ENCODE peak calls at places on chromosomes 13 and 19, in nine cellular contexts. X is heart right ventricle, O is cardiac muscle cell, W is HCT116, D is ovary, C is upper lobe of left lung, S is mucosa of descending colon, G is breast epithelium, Q is thoracic aorta. T is an unnamed sample.

GRCh38 chr19:15550847-15551182 is 42.5 kb downstream of the CYP4F22 start:
- DNase-seq in S (no peak), G (no peak), X (no peak), W (no peak), Q (no peak), C (no peak), O (peak; percentile 5), D (no peak), T (no peak)

GRCh38 chr19:56403261-56403660 is 871 bp upstream of the ZNF583 start:
- DNase-seq in D (no peak), Q (no peak), C (no peak), S (no peak), W (no peak), G (no peak), O (peak; percentile 9), X (no peak), T (no peak)

GRCh38 chr13:29713841-29714240 is 118.4 kb upstream of the SLC7A1 start:
- DNase-seq in G (no peak), O (no peak), W (peak; percentile 8), X (no peak), C (no peak), D (no peak), S (no peak), Q (no peak), T (no peak)

GRCh38 chr13:25455146-25455545 is 83.4 kb downstream of the ATP8A2 start:
- DNase-seq in D (no peak), Q (no peak), S (no peak), G (no peak), C (no peak), X (no peak), W (no peak), O (no peak), T (no peak)

GRCh38 chr19:34134190-34135032 is 37.9 kb upstream of the LSM14A start:
- DNase-seq in O (peak; percentile 88), D (peak; percentile 92), Q (peak; percentile 22), W (peak; percentile 66), G (peak; percentile 69), C (peak; percentile 99), X (peak; percentile 88), S (peak; percentile 91), T (peak; percentile 81)

GRCh38 chr13:51158923-51159322 is 47.8 kb upstream of the C13orf42 start:
- DNase-seq in S (no peak), X (no peak), G (no peak), Q (no peak), D (no peak), C (no peak), W (no peak), O (peak; percentile 38), T (no peak)

GRCh38 chr19:3292958-3293529 is 68.6 kb downstream of the CELF5 start:
- DNase-seq in X (no peak), W (no peak), Q (no peak), S (no peak), C (no peak), D (no peak), O (no peak), G (no peak), T (no peak)

GRCh38 chr13:110907951-110908898 is 6.6 kb downstream of the ANKRD10 start:
- DNase-seq in S (no peak), C (no peak), X (no peak), W (peak; percentile 95), Q (no peak), D (no peak), G (peak; percentile 91), O (peak; percentile 67), T (no peak)

GRCh38 chr19:45794627-45795026 is 2.0 kb upstream of the DMWD start:
- DNase-seq in G (no peak), D (no peak), W (no peak), S (no peak), X (no peak), O (no peak), C (no peak), Q (no peak), T (no peak)

GRCh38 chr19:43673702-43674629 is 4.0 kb upstream of the PLAUR start:
- DNase-seq in D (no peak), O (no peak), X (no peak), W (no peak), C (no peak), Q (no peak), S (no peak), G (no peak), T (no peak)

GRCh38 chr19:43966079-43966694 is 15.2 kb downstream of the ZNF221 start:
- DNase-seq in X (no peak), G (no peak), Q (no peak), D (no peak), O (peak; percentile 2), W (no peak), S (no peak), C (no peak), T (no peak)

GRCh38 chr13:31781064-31781463 is 41.7 kb downstream of the RXFP2 start:
- DNase-seq in W (no peak), O (no peak), X (no peak), G (no peak), S (no peak), D (no peak), Q (no peak), C (no peak), T (no peak)

GRCh38 chr19:53254451-53255341 is at the start of gene ZNF677:
- DNase-seq in S (peak; percentile 91), G (peak; percentile 85), W (no peak), Q (peak; percentile 48), D (peak; percentile 96), C (peak; percentile 95), O (peak; percentile 95), X (peak; percentile 94), T (peak; percentile 87)

GRCh38 chr13:51783432-51784094 is 20.4 kb downstream of the DHRS12 start:
- DNase-seq in Q (no peak), W (no peak), D (no peak), C (no peak), S (no peak), G (no peak), O (no peak), X (no peak), T (no peak)

GRCh38 chr13:31896427-31896826 is 135.1 kb upstream of the FRY start:
- DNase-seq in O (peak; percentile 76), C (no peak), W (no peak), G (no peak), D (no peak), S (no peak), Q (no peak), X (peak; percentile 41), T (peak; percentile 68)

GRCh38 chr13:114259374-114259773 is 22.0 kb upstream of the UPF3A start:
- DNase-seq in Q (no peak), D (no peak), S (no peak), X (no peak), G (no peak), O (no peak), W (no peak), C (no peak), T (no peak)

GRCh38 chr13:112905990-112906641 is 62.9 kb upstream of the MCF2L start:
- DNase-seq in X (no peak), W (no peak), S (no peak), D (peak; percentile 17), G (peak; percentile 54), C (no peak), O (no peak), Q (no peak), T (no peak)

GRCh38 chr19:51552996-51553725 is 17.9 kb upstream of the ZNF175 start:
- DNase-seq in D (peak; percentile 70), Q (no peak), W (peak; percentile 13), C (no peak), S (no peak), O (peak; percentile 80), X (peak; percentile 74), G (no peak), T (no peak)

DNA sequence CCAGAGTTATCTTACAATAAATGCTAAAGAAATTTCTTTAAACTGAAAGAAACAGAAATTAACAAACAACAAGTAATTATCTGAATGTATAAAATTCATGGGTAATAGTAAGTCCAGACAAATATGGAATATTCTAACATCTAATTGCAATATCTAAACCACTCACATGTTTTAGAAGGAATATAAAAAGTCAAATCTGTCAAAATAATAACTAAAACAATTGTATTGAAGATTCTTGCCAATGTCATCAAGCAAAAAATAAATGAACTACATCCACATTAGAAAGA is 942.9 kb upstream of the PCDH20 start:
- DNase-seq in X (no peak), S (no peak), W (no peak), Q (no peak), D (no peak), C (no peak), O (no peak), G (no peak), T (no peak)
- H3K4me3 ChIP-seq in X (no peak overlapping the region), S (no peak overlapping the region), W (no peak overlapping the region), Q (no peak overlapping the region), D (no peak overlapping the region), C (no peak overlapping the region), O (no peak overlapping the region), G (no peak overlapping the region), T (no peak overlapping the region)

DNA sequence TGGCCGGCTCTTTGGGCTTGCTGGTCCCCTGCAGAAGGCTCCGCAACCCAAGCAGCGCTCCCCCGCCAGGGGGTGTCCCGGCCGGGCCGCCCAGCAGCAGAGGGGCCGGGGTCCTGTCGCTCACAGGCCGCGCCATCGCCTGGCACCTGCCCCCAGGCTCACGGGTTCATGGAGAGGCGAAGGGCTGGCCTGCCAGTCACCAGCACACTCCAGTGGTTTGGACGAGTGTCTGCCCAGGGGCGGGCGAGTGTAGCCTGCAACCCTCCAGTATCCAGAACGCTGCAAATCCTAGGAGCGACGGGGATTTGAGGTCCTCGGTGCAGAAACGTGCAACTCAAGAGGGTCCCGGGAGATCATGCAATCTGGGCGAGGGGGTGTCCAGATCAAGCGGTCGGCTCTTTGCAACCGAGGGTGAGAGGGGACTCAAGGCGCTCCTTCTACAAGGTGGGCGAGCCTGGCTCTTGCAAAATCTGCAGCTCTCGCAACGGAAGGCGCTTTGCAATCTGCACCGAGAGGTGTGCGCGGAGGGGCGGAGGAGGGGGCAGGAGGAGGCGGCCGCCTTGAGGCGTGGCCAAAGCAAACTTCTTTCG is at the start of gene DBP:
- DNase-seq in G (peak; percentile 72), S (peak; percentile 85), D (peak; percentile 76), W (no peak), O (no peak), C (peak; percentile 91), X (peak; percentile 58), Q (no peak), T (no peak)
- TF ChIP-seq CTCF in G (no peak), S (no peak), D (no peak), W (peak; percentile 18), O (peak; percentile 10), C (no peak), X (peak; percentile 34), Q (no peak), T (no peak)

DNA sequence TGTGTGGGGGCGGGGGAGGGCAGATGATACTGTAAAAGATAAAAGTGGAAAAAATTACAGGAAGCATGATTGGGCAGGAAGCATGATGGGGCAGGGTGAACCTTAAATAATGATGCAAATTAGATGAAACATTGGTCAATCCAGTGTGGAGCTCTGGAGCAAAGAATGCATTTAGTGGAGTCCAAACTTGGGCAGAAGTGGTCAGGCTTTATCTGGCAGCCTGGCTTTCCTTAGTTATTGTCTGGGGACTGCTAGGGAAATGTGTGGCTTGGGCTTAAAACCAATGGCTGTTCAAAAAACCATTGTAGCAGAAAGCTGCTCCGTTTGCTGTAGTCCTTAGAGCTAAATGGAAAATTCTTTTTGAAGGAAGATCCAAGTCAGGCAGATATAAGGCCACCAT is 1077.3 kb upstream of the MIR17HG start:
- DNase-seq in Q (no peak), S (no peak), O (peak; percentile 75), X (no peak), D (no peak), G (no peak), C (no peak), W (no peak), T (no peak)
- H3K36me3 ChIP-seq in Q (no peaks in the 10 kb centered on the region), S (no peaks in the 10 kb centered on the region), O (no peaks in the 10 kb centered on the region), X (no peaks in the 10 kb centered on the region), D (no peaks in the 10 kb centered on the region), G (no peaks in the 10 kb centered on the region), C (no peaks in the 10 kb centered on the region), W (no peaks in the 10 kb centered on the region), T (no peaks in the 10 kb centered on the region)

GRCh38 chr19:10010247-10010691 is at the start of gene COL5A3:
- DNase-seq in S (peak; percentile 73), D (peak; percentile 78), Q (no peak), X (peak; percentile 69), W (no peak), G (no peak), C (peak; percentile 88), O (peak; percentile 72), T (peak; percentile 80)
- H3K4me3 ChIP-seq in S (no peak within 1 kb of the TSS), D (peak within 1 kb of the TSS; percentile 28), Q (peak within 1 kb of the TSS; percentile 66), X (peak within 1 kb of the TSS; percentile 64), W (peak within 1 kb of the TSS; percentile 33), G (peak within 1 kb of the TSS; percentile 63), C (peak within 1 kb of the TSS; percentile 7), O (no peak within 1 kb of the TSS), T (peak within 1 kb of the TSS; percentile 58)